ENCODE peak calls at places on chromosomes 2 and 18, in seven cellular contexts. N is breast epithelium, G is glutamatergic neuron, L is fibroblast of the aortic adventitia, I is NCI-H2029 treated with DMSO at 0.1 percent for 48 hours, U is IMR-90, D is substantia nigra. Y is an unnamed sample.

GRCh38 chr2:31197166-31197565 is 20.1 kb downstream of the CAPN14 start:
- DNase-seq in N (no peak), G (no peak), L (no peak), I (no peak), U (no peak), D (no peak), Y (no peak)

GRCh38 chr2:144300632-144301031 is 219.3 kb downstream of the ZEB2 start:
- DNase-seq in N (no peak), G (no peak), L (no peak), I (no peak), U (no peak), D (no peak), Y (no peak)

GRCh38 chr2:65999790-66000189 is 435.1 kb upstream of the MEIS1 start:
- DNase-seq in N (no peak), G (no peak), L (no peak), I (no peak), U (no peak), D (no peak), Y (no peak)

GRCh38 chr2:71925268-71926097 is 222.2 kb downstream of the CYP26B1 start:
- DNase-seq in N (no peak), G (no peak), L (no peak), I (no peak), U (no peak), D (no peak), Y (no peak)

GRCh38 chr2:137383391-137383790 is 580.9 kb upstream of the HNMT start:
- DNase-seq in N (no peak), G (peak; percentile 23), L (no peak), I (no peak), U (no peak), D (no peak), Y (no peak)

GRCh38 chr2:212330263-212330662 is 208.3 kb downstream of the ERBB4 start:
- DNase-seq in N (no peak), G (no peak), L (no peak), I (no peak), U (no peak), D (no peak), Y (no peak)

GRCh38 chr2:221552282-221552681 is 19.8 kb downstream of the EPHA4 start:
- DNase-seq in N (no peak), G (peak; percentile 21), L (no peak), I (peak; percentile 60), U (no peak), D (no peak), Y (no peak)

GRCh38 chr2:9699139-9699823 is 68.5 kb upstream of the YWHAQ start:
- DNase-seq in N (no peak), G (no peak), L (peak; percentile 73), I (no peak), U (peak; percentile 86), D (no peak), Y (no peak)

GRCh38 chr18:59697236-59697932 is at the start of gene CCBE1:
- DNase-seq in N (peak; percentile 62), G (peak; percentile 92), L (peak; percentile 74), I (no peak), U (peak; percentile 71), D (peak; percentile 19), Y (peak; percentile 78)

GRCh38 chr18:73340135-73340934 is 472.5 kb upstream of the NETO1 start:
- DNase-seq in N (no peak), G (no peak), L (peak; percentile 24), I (no peak), U (peak; percentile 48), D (no peak), Y (no peak)

GRCh38 chr2:230650585-230651137 is 62.0 kb upstream of the CAB39 start:
- DNase-seq in N (no peak), G (no peak), L (no peak), I (peak; percentile 34), U (no peak), D (no peak), Y (no peak)

GRCh38 chr18:23563377-23564043 is 22.8 kb downstream of the NPC1 start:
- DNase-seq in N (no peak), G (no peak), L (peak; percentile 21), I (no peak), U (peak; percentile 73), D (no peak), Y (no peak)

GRCh38 chr2:236498369-236498768 is 71.3 kb upstream of the ACKR3 start:
- DNase-seq in N (no peak), G (no peak), L (peak; percentile 82), I (no peak), U (peak; percentile 9), D (no peak), Y (no peak)

GRCh38 chr2:128793414-128793813 is 474.7 kb upstream of the HS6ST1 start:
- DNase-seq in N (no peak), G (no peak), L (no peak), I (no peak), U (no peak), D (no peak), Y (no peak)

GRCh38 chr2:190126758-190127157 is 64.2 kb upstream of the MSTN start:
- DNase-seq in N (no peak), G (no peak), L (peak; percentile 83), I (no peak), U (peak; percentile 42), D (no peak), Y (no peak)

GRCh38 chr2:181764095-181764963 is 84.0 kb upstream of the NEUROD1 start:
- DNase-seq in N (no peak), G (no peak), L (no peak), I (no peak), U (no peak), D (no peak), Y (no peak)

GRCh38 chr2:145652992-145653545 is 1133.2 kb upstream of the ZEB2 start:
- DNase-seq in N (no peak), G (no peak), L (peak; percentile 80), I (no peak), U (peak; percentile 95), D (no peak), Y (no peak)

GRCh38 chr2:212908682-212909435 is 242.6 kb downstream of the IKZF2 start:
- DNase-seq in N (no peak), G (no peak), L (no peak), I (no peak), U (no peak), D (no peak), Y (no peak)

GRCh38 chr2:133130548-133131246 is 437.6 kb downstream of the NCKAP5 start:
- DNase-seq in N (no peak), G (no peak), L (no peak), I (no peak), U (peak; percentile 79), D (no peak), Y (no peak)

GRCh38 chr18:73365018-73365417 is 497.2 kb upstream of the NETO1 start:
- DNase-seq in N (no peak), G (no peak), L (peak; percentile 67), I (no peak), U (peak; percentile 95), D (no peak), Y (no peak)

GRCh38 chr2:220162320-220162719 is 534.9 kb downstream of the SLC4A3 start:
- DNase-seq in N (no peak), G (no peak), L (peak; percentile 70), I (no peak), U (peak; percentile 45), D (no peak), Y (no peak)

GRCh38 chr2:150679456-150680120 is 192.1 kb upstream of the RND3 start:
- DNase-seq in N (no peak), G (no peak), L (peak; percentile 76), I (no peak), U (peak; percentile 31), D (no peak), Y (no peak)

GRCh38 chr18:1585881-1586488 is 681.3 kb downstream of the ADCYAP1 start:
- DNase-seq in N (no peak), G (no peak), L (peak; percentile 58), I (peak; percentile 10), U (peak; percentile 3), D (no peak), Y (no peak)

GRCh38 chr2:41847744-41848441 is 199.9 kb upstream of the PKDCC start:
- DNase-seq in N (no peak), G (no peak), L (peak; percentile 22), I (peak; percentile 33), U (peak; percentile 42), D (no peak), Y (peak; percentile 57)

Y was measured in suprapubic skin.